ENCODE peak calls at places on chromosomes 1 and 21, in eight cellular contexts. One of them, this sample, is unnamed.

GRCh38 chr1:231829332-231829731 is 202.7 kb downstream of the DISC1 start:
- ATAC-seq in activated naive CD8-positive, alpha-beta T cell treated with anti-CD3 and anti-CD28 coated beads, Interleukin-2, amount 50 U/mL, for 24 hours: no peak
- ATAC-seq in left ventricle myocardium superior: peak; percentile 43
- ATAC-seq in CD4-positive, alpha-beta T cell: no peak
- ATAC-seq in sciatic nerve: no peak
- ATAC-seq in right lobe of liver: no peak
- ATAC-seq in right cardiac atrium: no peak
- ATAC-seq in activated T-helper 17 cell treated with anti-CD3 and anti-CD28 coated beads, Interleukin-2, amount 50 U/mL, for 72 hours: no peak
- ATAC-seq in this sample: no peak

GRCh38 chr1:182886985-182887384 is 47.8 kb downstream of the DHX9 start:
- ATAC-seq in activated naive CD8-positive, alpha-beta T cell treated with anti-CD3 and anti-CD28 coated beads, Interleukin-2, amount 50 U/mL, for 24 hours: no peak
- ATAC-seq in left ventricle myocardium superior: no peak
- ATAC-seq in CD4-positive, alpha-beta T cell: no peak
- ATAC-seq in sciatic nerve: peak; percentile 15
- ATAC-seq in right lobe of liver: no peak
- ATAC-seq in right cardiac atrium: no peak
- ATAC-seq in activated T-helper 17 cell treated with anti-CD3 and anti-CD28 coated beads, Interleukin-2, amount 50 U/mL, for 72 hours: no peak
- ATAC-seq in this sample: no peak

GRCh38 chr1:16334655-16335340 is 17.5 kb downstream of the FBXO42 start:
- ATAC-seq in activated naive CD8-positive, alpha-beta T cell treated with anti-CD3 and anti-CD28 coated beads, Interleukin-2, amount 50 U/mL, for 24 hours: no peak
- ATAC-seq in left ventricle myocardium superior: no peak
- ATAC-seq in CD4-positive, alpha-beta T cell: no peak
- ATAC-seq in sciatic nerve: no peak
- ATAC-seq in right lobe of liver: no peak
- ATAC-seq in right cardiac atrium: no peak
- ATAC-seq in activated T-helper 17 cell treated with anti-CD3 and anti-CD28 coated beads, Interleukin-2, amount 50 U/mL, for 72 hours: no peak
- ATAC-seq in this sample: no peak

GRCh38 chr1:15616704-15617172 is 520 bp upstream of the DDI2 start:
- ATAC-seq in activated naive CD8-positive, alpha-beta T cell treated with anti-CD3 and anti-CD28 coated beads, Interleukin-2, amount 50 U/mL, for 24 hours: peak; percentile 26
- ATAC-seq in left ventricle myocardium superior: peak; percentile 22
- ATAC-seq in CD4-positive, alpha-beta T cell: peak; percentile 6
- ATAC-seq in sciatic nerve: peak; percentile 32
- ATAC-seq in right lobe of liver: peak; percentile 5
- ATAC-seq in right cardiac atrium: peak; percentile 50
- ATAC-seq in activated T-helper 17 cell treated with anti-CD3 and anti-CD28 coated beads, Interleukin-2, amount 50 U/mL, for 72 hours: peak; percentile 55
- ATAC-seq in this sample: peak; percentile 5

GRCh38 chr21:17921579-17922530 is 102.7 kb upstream of the C21orf91 start:
- ATAC-seq in activated naive CD8-positive, alpha-beta T cell treated with anti-CD3 and anti-CD28 coated beads, Interleukin-2, amount 50 U/mL, for 24 hours: no peak
- ATAC-seq in left ventricle myocardium superior: peak; percentile 93
- ATAC-seq in CD4-positive, alpha-beta T cell: no peak
- ATAC-seq in sciatic nerve: peak; percentile 80
- ATAC-seq in right lobe of liver: peak; percentile 77
- ATAC-seq in right cardiac atrium: peak; percentile 83
- ATAC-seq in activated T-helper 17 cell treated with anti-CD3 and anti-CD28 coated beads, Interleukin-2, amount 50 U/mL, for 72 hours: no peak
- ATAC-seq in this sample: peak; percentile 81

GRCh38 chr1:180524160-180524914 is 22.0 kb upstream of the ACBD6 start:
- ATAC-seq in activated naive CD8-positive, alpha-beta T cell treated with anti-CD3 and anti-CD28 coated beads, Interleukin-2, amount 50 U/mL, for 24 hours: no peak
- ATAC-seq in left ventricle myocardium superior: peak; percentile 62
- ATAC-seq in CD4-positive, alpha-beta T cell: no peak
- ATAC-seq in sciatic nerve: no peak
- ATAC-seq in right lobe of liver: no peak
- ATAC-seq in right cardiac atrium: no peak
- ATAC-seq in activated T-helper 17 cell treated with anti-CD3 and anti-CD28 coated beads, Interleukin-2, amount 50 U/mL, for 72 hours: no peak
- ATAC-seq in this sample: no peak

GRCh38 chr1:43934279-43934985 is 831 bp downstream of the ARTN start:
- ATAC-seq in activated naive CD8-positive, alpha-beta T cell treated with anti-CD3 and anti-CD28 coated beads, Interleukin-2, amount 50 U/mL, for 24 hours: peak; percentile 56
- ATAC-seq in left ventricle myocardium superior: peak; percentile 56
- ATAC-seq in CD4-positive, alpha-beta T cell: peak; percentile 65
- ATAC-seq in sciatic nerve: peak; percentile 69
- ATAC-seq in right lobe of liver: peak; percentile 77
- ATAC-seq in right cardiac atrium: peak; percentile 53
- ATAC-seq in activated T-helper 17 cell treated with anti-CD3 and anti-CD28 coated beads, Interleukin-2, amount 50 U/mL, for 72 hours: peak; percentile 70
- ATAC-seq in this sample: peak; percentile 46

GRCh38 chr21:36245115-36245514 is 74.9 kb upstream of the MORC3 start:
- ATAC-seq in activated naive CD8-positive, alpha-beta T cell treated with anti-CD3 and anti-CD28 coated beads, Interleukin-2, amount 50 U/mL, for 24 hours: no peak
- ATAC-seq in left ventricle myocardium superior: no peak
- ATAC-seq in CD4-positive, alpha-beta T cell: no peak
- ATAC-seq in sciatic nerve: no peak
- ATAC-seq in right lobe of liver: peak; percentile 16
- ATAC-seq in right cardiac atrium: no peak
- ATAC-seq in activated T-helper 17 cell treated with anti-CD3 and anti-CD28 coated beads, Interleukin-2, amount 50 U/mL, for 72 hours: no peak
- ATAC-seq in this sample: no peak

GRCh38 chr1:109299984-109300343 is 6.8 kb downstream of the MYBPHL start:
- ATAC-seq in activated naive CD8-positive, alpha-beta T cell treated with anti-CD3 and anti-CD28 coated beads, Interleukin-2, amount 50 U/mL, for 24 hours: no peak
- ATAC-seq in left ventricle myocardium superior: no peak
- ATAC-seq in CD4-positive, alpha-beta T cell: no peak
- ATAC-seq in sciatic nerve: no peak
- ATAC-seq in right lobe of liver: no peak
- ATAC-seq in right cardiac atrium: peak; percentile 2
- ATAC-seq in activated T-helper 17 cell treated with anti-CD3 and anti-CD28 coated beads, Interleukin-2, amount 50 U/mL, for 72 hours: no peak
- ATAC-seq in this sample: peak; percentile 7

GRCh38 chr1:84583648-84584047 is 9.4 kb upstream of the CTBS start:
- ATAC-seq in activated naive CD8-positive, alpha-beta T cell treated with anti-CD3 and anti-CD28 coated beads, Interleukin-2, amount 50 U/mL, for 24 hours: no peak
- ATAC-seq in left ventricle myocardium superior: peak; percentile 33
- ATAC-seq in CD4-positive, alpha-beta T cell: no peak
- ATAC-seq in sciatic nerve: no peak
- ATAC-seq in right lobe of liver: no peak
- ATAC-seq in right cardiac atrium: peak; percentile 75
- ATAC-seq in activated T-helper 17 cell treated with anti-CD3 and anti-CD28 coated beads, Interleukin-2, amount 50 U/mL, for 72 hours: no peak
- ATAC-seq in this sample: no peak

GRCh38 chr21:29184047-29184446 is 53.6 kb downstream of the MAP3K7CL start:
- ATAC-seq in activated naive CD8-positive, alpha-beta T cell treated with anti-CD3 and anti-CD28 coated beads, Interleukin-2, amount 50 U/mL, for 24 hours: no peak
- ATAC-seq in left ventricle myocardium superior: peak; percentile 47
- ATAC-seq in CD4-positive, alpha-beta T cell: no peak
- ATAC-seq in sciatic nerve: peak; percentile 67
- ATAC-seq in right lobe of liver: peak; percentile 59
- ATAC-seq in right cardiac atrium: peak; percentile 48
- ATAC-seq in activated T-helper 17 cell treated with anti-CD3 and anti-CD28 coated beads, Interleukin-2, amount 50 U/mL, for 72 hours: no peak
- ATAC-seq in this sample: no peak

GRCh38 chr1:36160388-36160948 is 4.5 kb downstream of the MAP7D1 start:
- ATAC-seq in activated naive CD8-positive, alpha-beta T cell treated with anti-CD3 and anti-CD28 coated beads, Interleukin-2, amount 50 U/mL, for 24 hours: no peak
- ATAC-seq in left ventricle myocardium superior: no peak
- ATAC-seq in CD4-positive, alpha-beta T cell: no peak
- ATAC-seq in sciatic nerve: no peak
- ATAC-seq in right lobe of liver: no peak
- ATAC-seq in right cardiac atrium: no peak
- ATAC-seq in activated T-helper 17 cell treated with anti-CD3 and anti-CD28 coated beads, Interleukin-2, amount 50 U/mL, for 72 hours: no peak
- ATAC-seq in this sample: no peak

GRCh38 chr1:65924471-65924870 is 131.8 kb downstream of the PDE4B start:
- ATAC-seq in activated naive CD8-positive, alpha-beta T cell treated with anti-CD3 and anti-CD28 coated beads, Interleukin-2, amount 50 U/mL, for 24 hours: no peak
- ATAC-seq in left ventricle myocardium superior: no peak
- ATAC-seq in CD4-positive, alpha-beta T cell: no peak
- ATAC-seq in sciatic nerve: no peak
- ATAC-seq in right lobe of liver: no peak
- ATAC-seq in right cardiac atrium: no peak
- ATAC-seq in activated T-helper 17 cell treated with anti-CD3 and anti-CD28 coated beads, Interleukin-2, amount 50 U/mL, for 72 hours: no peak
- ATAC-seq in this sample: no peak

GRCh38 chr1:161727343-161727924 is 6.1 kb downstream of the FCRLB start:
- ATAC-seq in activated naive CD8-positive, alpha-beta T cell treated with anti-CD3 and anti-CD28 coated beads, Interleukin-2, amount 50 U/mL, for 24 hours: peak; percentile 15
- ATAC-seq in left ventricle myocardium superior: no peak
- ATAC-seq in CD4-positive, alpha-beta T cell: peak; percentile 46
- ATAC-seq in sciatic nerve: peak; percentile 14
- ATAC-seq in right lobe of liver: no peak
- ATAC-seq in right cardiac atrium: no peak
- ATAC-seq in activated T-helper 17 cell treated with anti-CD3 and anti-CD28 coated beads, Interleukin-2, amount 50 U/mL, for 72 hours: peak; percentile 38
- ATAC-seq in this sample: no peak

GRCh38 chr1:246488674-246489073 is 18.4 kb downstream of the SMYD3 start:
- ATAC-seq in activated naive CD8-positive, alpha-beta T cell treated with anti-CD3 and anti-CD28 coated beads, Interleukin-2, amount 50 U/mL, for 24 hours: no peak
- ATAC-seq in left ventricle myocardium superior: no peak
- ATAC-seq in CD4-positive, alpha-beta T cell: no peak
- ATAC-seq in sciatic nerve: no peak
- ATAC-seq in right lobe of liver: no peak
- ATAC-seq in right cardiac atrium: no peak
- ATAC-seq in activated T-helper 17 cell treated with anti-CD3 and anti-CD28 coated beads, Interleukin-2, amount 50 U/mL, for 72 hours: no peak
- ATAC-seq in this sample: no peak

GRCh38 chr1:113872219-113872934 is 865 bp upstream of the PTPN22 start:
- ATAC-seq in activated naive CD8-positive, alpha-beta T cell treated with anti-CD3 and anti-CD28 coated beads, Interleukin-2, amount 50 U/mL, for 24 hours: no peak
- ATAC-seq in left ventricle myocardium superior: peak; percentile 38
- ATAC-seq in CD4-positive, alpha-beta T cell: peak; percentile 22
- ATAC-seq in sciatic nerve: peak; percentile 41
- ATAC-seq in right lobe of liver: peak; percentile 56
- ATAC-seq in right cardiac atrium: peak; percentile 37
- ATAC-seq in activated T-helper 17 cell treated with anti-CD3 and anti-CD28 coated beads, Interleukin-2, amount 50 U/mL, for 72 hours: peak; percentile 20
- ATAC-seq in this sample: peak; percentile 48

GRCh38 chr1:10612446-10613160 is 137.9 kb downstream of the PEX14 start:
- ATAC-seq in activated naive CD8-positive, alpha-beta T cell treated with anti-CD3 and anti-CD28 coated beads, Interleukin-2, amount 50 U/mL, for 24 hours: no peak
- ATAC-seq in left ventricle myocardium superior: peak; percentile 90
- ATAC-seq in CD4-positive, alpha-beta T cell: no peak
- ATAC-seq in sciatic nerve: no peak
- ATAC-seq in right lobe of liver: no peak
- ATAC-seq in right cardiac atrium: peak; percentile 78
- ATAC-seq in activated T-helper 17 cell treated with anti-CD3 and anti-CD28 coated beads, Interleukin-2, amount 50 U/mL, for 72 hours: no peak
- ATAC-seq in this sample: no peak

GRCh38 chr1:54949971-54950360 is 30.5 kb upstream of the TMEM61 start:
- ATAC-seq in activated naive CD8-positive, alpha-beta T cell treated with anti-CD3 and anti-CD28 coated beads, Interleukin-2, amount 50 U/mL, for 24 hours: no peak
- ATAC-seq in left ventricle myocardium superior: peak; percentile 35
- ATAC-seq in CD4-positive, alpha-beta T cell: no peak
- ATAC-seq in sciatic nerve: peak; percentile 33
- ATAC-seq in right lobe of liver: no peak
- ATAC-seq in right cardiac atrium: peak; percentile 82
- ATAC-seq in activated T-helper 17 cell treated with anti-CD3 and anti-CD28 coated beads, Interleukin-2, amount 50 U/mL, for 72 hours: no peak
- ATAC-seq in this sample: peak; percentile 14

GRCh38 chr1:36256558-36257374 is 32.5 kb downstream of the THRAP3 start:
- ATAC-seq in activated naive CD8-positive, alpha-beta T cell treated with anti-CD3 and anti-CD28 coated beads, Interleukin-2, amount 50 U/mL, for 24 hours: no peak
- ATAC-seq in left ventricle myocardium superior: no peak
- ATAC-seq in CD4-positive, alpha-beta T cell: no peak
- ATAC-seq in sciatic nerve: no peak
- ATAC-seq in right lobe of liver: no peak
- ATAC-seq in right cardiac atrium: no peak
- ATAC-seq in activated T-helper 17 cell treated with anti-CD3 and anti-CD28 coated beads, Interleukin-2, amount 50 U/mL, for 72 hours: no peak
- ATAC-seq in this sample: no peak

GRCh38 chr1:29161977-29162376 is 19.7 kb downstream of the SRSF4 start:
- ATAC-seq in activated naive CD8-positive, alpha-beta T cell treated with anti-CD3 and anti-CD28 coated beads, Interleukin-2, amount 50 U/mL, for 24 hours: no peak
- ATAC-seq in left ventricle myocardium superior: no peak
- ATAC-seq in CD4-positive, alpha-beta T cell: no peak
- ATAC-seq in sciatic nerve: no peak
- ATAC-seq in right lobe of liver: no peak
- ATAC-seq in right cardiac atrium: no peak
- ATAC-seq in activated T-helper 17 cell treated with anti-CD3 and anti-CD28 coated beads, Interleukin-2, amount 50 U/mL, for 72 hours: no peak
- ATAC-seq in this sample: no peak

GRCh38 chr1:54118704-54119103 is 34.1 kb downstream of the CDCP2 start:
- ATAC-seq in activated naive CD8-positive, alpha-beta T cell treated with anti-CD3 and anti-CD28 coated beads, Interleukin-2, amount 50 U/mL, for 24 hours: no peak
- ATAC-seq in left ventricle myocardium superior: no peak
- ATAC-seq in CD4-positive, alpha-beta T cell: no peak
- ATAC-seq in sciatic nerve: no peak
- ATAC-seq in right lobe of liver: no peak
- ATAC-seq in right cardiac atrium: no peak
- ATAC-seq in activated T-helper 17 cell treated with anti-CD3 and anti-CD28 coated beads, Interleukin-2, amount 50 U/mL, for 72 hours: no peak
- ATAC-seq in this sample: no peak

GRCh38 chr1:61463220-61463619 is 261.7 kb downstream of the TM2D1 start:
- ATAC-seq in activated naive CD8-positive, alpha-beta T cell treated with anti-CD3 and anti-CD28 coated beads, Interleukin-2, amount 50 U/mL, for 24 hours: no peak
- ATAC-seq in left ventricle myocardium superior: no peak
- ATAC-seq in CD4-positive, alpha-beta T cell: no peak
- ATAC-seq in sciatic nerve: no peak
- ATAC-seq in right lobe of liver: no peak
- ATAC-seq in right cardiac atrium: no peak
- ATAC-seq in activated T-helper 17 cell treated with anti-CD3 and anti-CD28 coated beads, Interleukin-2, amount 50 U/mL, for 72 hours: no peak
- ATAC-seq in this sample: no peak

GRCh38 chr1:107523061-107523460 is 382.2 kb downstream of the NTNG1 start:
- ATAC-seq in activated naive CD8-positive, alpha-beta T cell treated with anti-CD3 and anti-CD28 coated beads, Interleukin-2, amount 50 U/mL, for 24 hours: no peak
- ATAC-seq in left ventricle myocardium superior: no peak
- ATAC-seq in CD4-positive, alpha-beta T cell: no peak
- ATAC-seq in sciatic nerve: no peak
- ATAC-seq in right lobe of liver: no peak
- ATAC-seq in right cardiac atrium: no peak
- ATAC-seq in activated T-helper 17 cell treated with anti-CD3 and anti-CD28 coated beads, Interleukin-2, amount 50 U/mL, for 72 hours: no peak
- ATAC-seq in this sample: no peak

This sample was measured in gastroesophageal sphincter.